ENCODE peak calls at places on chromosomes 7 and 10, in seven cellular contexts. One of them, this sample, is unnamed. For H3K27me3, the result is how much of the 10 kb centered on the place peaks cover.

GRCh38 chr7:77989981-77990566 is 191.5 kb downstream of the PHTF2 start:
- DNase-seq in prostate gland: no peak
- DNase-seq in iPS DF 6.9: peak
- DNase-seq in heart right ventricle: no peak
- DNase-seq in tibial artery: no peak
- DNase-seq in testis: no peak
- DNase-seq in PC-9: peak
- DNase-seq in this sample: no peak

GRCh38 chr10:47031251-47031952 is 120.2 kb downstream of the PTPN20 start:
- DNase-seq in PC-9: no peak
- DNase-seq in testis: no peak
- DNase-seq in iPS DF 6.9: no peak
- DNase-seq in tibial artery: peak
- DNase-seq in heart right ventricle: no peak
- DNase-seq in prostate gland: no peak
- DNase-seq in this sample: no peak

GRCh38 chr7:138238734-138239133 is 162.5 kb downstream of the AKR1D1 start:
- DNase-seq in testis: no peak
- DNase-seq in iPS DF 6.9: no peak
- DNase-seq in prostate gland: no peak
- DNase-seq in heart right ventricle: no peak
- DNase-seq in tibial artery: no peak
- DNase-seq in PC-9: no peak
- DNase-seq in this sample: no peak

GRCh38 chr7:73366127-73366526 is 38.2 kb downstream of the FKBP6 start:
- DNase-seq in iPS DF 6.9: no peak
- DNase-seq in prostate gland: no peak
- DNase-seq in PC-9: no peak
- DNase-seq in testis: no peak
- DNase-seq in heart right ventricle: no peak
- DNase-seq in tibial artery: no peak
- DNase-seq in this sample: no peak

GRCh38 chr10:63425512-63425911 is 40.3 kb downstream of the JMJD1C start:
- DNase-seq in PC-9: no peak
- DNase-seq in testis: no peak
- DNase-seq in heart right ventricle: no peak
- DNase-seq in iPS DF 6.9: no peak
- DNase-seq in tibial artery: no peak
- DNase-seq in prostate gland: no peak
- DNase-seq in this sample: no peak

GRCh38 chr10:121616291-121616690 is 18.0 kb upstream of the FGFR2 start:
- DNase-seq in tibial artery: no peak
- DNase-seq in iPS DF 6.9: no peak
- DNase-seq in testis: no peak
- DNase-seq in heart right ventricle: no peak
- DNase-seq in prostate gland: no peak
- DNase-seq in PC-9: no peak
- DNase-seq in this sample: no peak

GRCh38 chr7:27169658-27170493 is 4.2 kb downstream of the HOXA10 start:
- DNase-seq in testis: no peak
- DNase-seq in PC-9: peak
- DNase-seq in iPS DF 6.9: no peak
- DNase-seq in tibial artery: peak
- DNase-seq in prostate gland: no peak
- DNase-seq in heart right ventricle: no peak
- DNase-seq in this sample: peak

GRCh38 chr10:43244783-43245182 is 22.1 kb downstream of the RASGEF1A start:
- DNase-seq in iPS DF 6.9: no peak
- DNase-seq in PC-9: no peak
- DNase-seq in prostate gland: no peak
- DNase-seq in tibial artery: no peak
- DNase-seq in testis: no peak
- DNase-seq in heart right ventricle: no peak
- DNase-seq in this sample: no peak

GRCh38 chr10:124736491-124737136 is 7.6 kb downstream of the FAM53B start:
- DNase-seq in iPS DF 6.9: no peak
- DNase-seq in heart right ventricle: peak
- DNase-seq in testis: peak
- DNase-seq in prostate gland: peak
- DNase-seq in PC-9: no peak
- DNase-seq in tibial artery: peak
- DNase-seq in this sample: peak

GRCh38 chr7:133861876-133862275 is 265.3 kb upstream of the LRGUK start:
- DNase-seq in iPS DF 6.9: no peak
- DNase-seq in tibial artery: no peak
- DNase-seq in PC-9: peak
- DNase-seq in heart right ventricle: no peak
- DNase-seq in testis: no peak
- DNase-seq in prostate gland: peak
- DNase-seq in this sample: no peak

GRCh38 chr7:140059288-140060242 is 3.2 kb downstream of the PARP12 start:
- DNase-seq in tibial artery: peak
- DNase-seq in heart right ventricle: peak
- DNase-seq in PC-9: peak
- DNase-seq in prostate gland: peak
- DNase-seq in iPS DF 6.9: no peak
- DNase-seq in testis: peak
- DNase-seq in this sample: peak

GRCh38 chr10:13890233-13890616 is 303.5 kb downstream of the PRPF18 start:
- DNase-seq in prostate gland: no peak
- DNase-seq in testis: no peak
- DNase-seq in PC-9: no peak
- DNase-seq in iPS DF 6.9: no peak
- DNase-seq in heart right ventricle: no peak
- DNase-seq in tibial artery: no peak
- DNase-seq in this sample: no peak

GRCh38 chr10:34821587-34822585 is 6.8 kb upstream of the PARD3 start:
- DNase-seq in heart right ventricle: no peak
- DNase-seq in prostate gland: no peak
- DNase-seq in testis: no peak
- DNase-seq in tibial artery: no peak
- DNase-seq in iPS DF 6.9: no peak
- DNase-seq in PC-9: peak
- DNase-seq in this sample: no peak

GRCh38 chr7:143288836-143289235 is 685 bp downstream of the CASP2 start:
- DNase-seq in tibial artery: no peak
- DNase-seq in PC-9: no peak
- DNase-seq in heart right ventricle: no peak
- DNase-seq in iPS DF 6.9: no peak
- DNase-seq in prostate gland: no peak
- DNase-seq in testis: no peak
- DNase-seq in this sample: no peak

GRCh38 chr7:146701166-146701565 is 584.6 kb downstream of the CNTNAP2 start:
- DNase-seq in testis: no peak
- DNase-seq in tibial artery: no peak
- DNase-seq in prostate gland: peak
- DNase-seq in PC-9: no peak
- DNase-seq in iPS DF 6.9: no peak
- DNase-seq in heart right ventricle: no peak
- DNase-seq in this sample: no peak

GRCh38 chr10:13450078-13450477 is 78.7 kb downstream of the BEND7 start:
- DNase-seq in PC-9: peak
- DNase-seq in prostate gland: no peak
- DNase-seq in testis: no peak
- DNase-seq in iPS DF 6.9: no peak
- DNase-seq in tibial artery: no peak
- DNase-seq in heart right ventricle: no peak
- DNase-seq in this sample: no peak

GRCh38 chr10:26555719-26556368 is 117.7 kb downstream of the APBB1IP start:
- DNase-seq in PC-9: no peak
- DNase-seq in tibial artery: peak
- DNase-seq in iPS DF 6.9: no peak
- DNase-seq in testis: peak
- DNase-seq in heart right ventricle: no peak
- DNase-seq in prostate gland: peak
- DNase-seq in this sample: peak

GRCh38 chr7:106003525-106004064 is 40.5 kb downstream of the CDHR3 start:
- DNase-seq in heart right ventricle: no peak
- DNase-seq in prostate gland: no peak
- DNase-seq in testis: no peak
- DNase-seq in iPS DF 6.9: no peak
- DNase-seq in PC-9: no peak
- DNase-seq in tibial artery: no peak
- DNase-seq in this sample: no peak

GRCh38 chr7:19107392-19108147 is 9.9 kb downstream of the TWIST1 start:
- DNase-seq in iPS DF 6.9: no peak
- DNase-seq in PC-9: no peak
- DNase-seq in prostate gland: no peak
- DNase-seq in tibial artery: peak
- DNase-seq in testis: peak
- DNase-seq in heart right ventricle: peak
- DNase-seq in this sample: peak
- H3K27me3 ChIP-seq in iPS DF 6.9: half or more
- H3K27me3 ChIP-seq in PC-9: under half
- H3K27me3 ChIP-seq in prostate gland: under half
- H3K27me3 ChIP-seq in tibial artery: under half
- H3K27me3 ChIP-seq in testis: under half
- H3K27me3 ChIP-seq in heart right ventricle: under half
- H3K27me3 ChIP-seq in this sample: under half

DNA sequence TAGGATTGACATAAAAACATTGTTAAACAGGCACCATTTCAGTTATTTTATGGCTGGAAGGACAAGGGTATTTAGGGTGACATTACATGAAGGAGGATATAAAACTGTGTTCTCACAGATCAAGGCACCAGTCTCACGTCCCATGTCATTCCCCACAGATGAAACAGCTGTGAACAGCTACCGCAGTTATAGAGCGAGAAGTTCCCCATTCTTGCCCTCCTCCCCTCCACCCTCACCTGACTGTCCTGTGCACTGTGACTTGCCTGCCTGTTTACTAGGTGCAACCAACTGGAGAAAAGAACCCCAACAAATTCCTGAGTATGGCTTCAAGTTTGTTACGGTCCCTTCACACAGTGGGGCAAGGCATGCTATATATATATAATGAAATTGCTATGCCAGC is 141.6 kb downstream of the SND1 start:
- DNase-seq in iPS DF 6.9: no peak
- DNase-seq in heart right ventricle: no peak
- DNase-seq in tibial artery: no peak
- DNase-seq in testis: no peak
- DNase-seq in PC-9: no peak
- DNase-seq in prostate gland: no peak
- DNase-seq in this sample: no peak
- H3K27me3 ChIP-seq in iPS DF 6.9: under half
- H3K27me3 ChIP-seq in heart right ventricle: under half
- H3K27me3 ChIP-seq in tibial artery: under half
- H3K27me3 ChIP-seq in testis: under half
- H3K27me3 ChIP-seq in PC-9: under half
- H3K27me3 ChIP-seq in prostate gland: under half
- H3K27me3 ChIP-seq in this sample: under half

DNA sequence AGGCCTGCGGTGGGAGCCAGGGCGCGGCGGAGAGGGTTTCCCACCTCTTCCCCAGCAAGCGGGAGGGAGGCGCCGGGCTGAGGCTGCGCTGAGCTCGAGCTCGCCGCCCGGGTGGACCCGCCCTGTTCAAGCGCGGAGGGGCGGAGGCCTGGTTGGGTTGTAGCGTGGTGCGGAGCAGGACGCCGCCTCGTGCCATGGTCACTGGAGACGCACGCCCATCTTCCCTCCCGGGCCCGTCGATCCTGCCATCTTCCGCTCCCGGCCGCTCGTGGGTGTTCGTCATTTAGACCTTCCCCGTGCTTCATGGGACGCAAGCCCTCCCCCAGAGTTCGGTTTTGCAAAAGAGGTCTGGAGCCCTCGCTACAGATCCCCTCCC is 9.3 kb upstream of the EN2 start:
- DNase-seq in heart right ventricle: no peak
- DNase-seq in testis: no peak
- DNase-seq in prostate gland: no peak
- DNase-seq in iPS DF 6.9: no peak
- DNase-seq in PC-9: no peak
- DNase-seq in tibial artery: no peak
- DNase-seq in this sample: no peak
- H3K27me3 ChIP-seq in heart right ventricle: half or more
- H3K27me3 ChIP-seq in testis: under half
- H3K27me3 ChIP-seq in prostate gland: half or more
- H3K27me3 ChIP-seq in iPS DF 6.9: half or more
- H3K27me3 ChIP-seq in PC-9: half or more
- H3K27me3 ChIP-seq in tibial artery: half or more
- H3K27me3 ChIP-seq in this sample: under half

GRCh38 chr10:1399431-1400120 is 337.7 kb downstream of the ADARB2 start:
- DNase-seq in testis: peak
- DNase-seq in heart right ventricle: no peak
- DNase-seq in iPS DF 6.9: no peak
- DNase-seq in tibial artery: no peak
- DNase-seq in prostate gland: no peak
- DNase-seq in PC-9: no peak
- DNase-seq in this sample: no peak

GRCh38 chr10:1402016-1402820 is 335.1 kb downstream of the ADARB2 start:
- DNase-seq in tibial artery: peak
- DNase-seq in prostate gland: no peak
- DNase-seq in iPS DF 6.9: no peak
- DNase-seq in testis: peak
- DNase-seq in heart right ventricle: no peak
- DNase-seq in PC-9: no peak
- DNase-seq in this sample: no peak

GRCh38 chr10:1402821-1403507 is 334.4 kb downstream of the ADARB2 start:
- DNase-seq in iPS DF 6.9: no peak
- DNase-seq in prostate gland: no peak
- DNase-seq in PC-9: no peak
- DNase-seq in tibial artery: peak
- DNase-seq in heart right ventricle: no peak
- DNase-seq in testis: peak
- DNase-seq in this sample: no peak

GRCh38 chr10:1400129-1400865 is 337.0 kb downstream of the ADARB2 start:
- DNase-seq in tibial artery: no peak
- DNase-seq in testis: peak
- DNase-seq in iPS DF 6.9: no peak
- DNase-seq in PC-9: no peak
- DNase-seq in prostate gland: no peak
- DNase-seq in heart right ventricle: no peak
- DNase-seq in this sample: no peak

DNA sequence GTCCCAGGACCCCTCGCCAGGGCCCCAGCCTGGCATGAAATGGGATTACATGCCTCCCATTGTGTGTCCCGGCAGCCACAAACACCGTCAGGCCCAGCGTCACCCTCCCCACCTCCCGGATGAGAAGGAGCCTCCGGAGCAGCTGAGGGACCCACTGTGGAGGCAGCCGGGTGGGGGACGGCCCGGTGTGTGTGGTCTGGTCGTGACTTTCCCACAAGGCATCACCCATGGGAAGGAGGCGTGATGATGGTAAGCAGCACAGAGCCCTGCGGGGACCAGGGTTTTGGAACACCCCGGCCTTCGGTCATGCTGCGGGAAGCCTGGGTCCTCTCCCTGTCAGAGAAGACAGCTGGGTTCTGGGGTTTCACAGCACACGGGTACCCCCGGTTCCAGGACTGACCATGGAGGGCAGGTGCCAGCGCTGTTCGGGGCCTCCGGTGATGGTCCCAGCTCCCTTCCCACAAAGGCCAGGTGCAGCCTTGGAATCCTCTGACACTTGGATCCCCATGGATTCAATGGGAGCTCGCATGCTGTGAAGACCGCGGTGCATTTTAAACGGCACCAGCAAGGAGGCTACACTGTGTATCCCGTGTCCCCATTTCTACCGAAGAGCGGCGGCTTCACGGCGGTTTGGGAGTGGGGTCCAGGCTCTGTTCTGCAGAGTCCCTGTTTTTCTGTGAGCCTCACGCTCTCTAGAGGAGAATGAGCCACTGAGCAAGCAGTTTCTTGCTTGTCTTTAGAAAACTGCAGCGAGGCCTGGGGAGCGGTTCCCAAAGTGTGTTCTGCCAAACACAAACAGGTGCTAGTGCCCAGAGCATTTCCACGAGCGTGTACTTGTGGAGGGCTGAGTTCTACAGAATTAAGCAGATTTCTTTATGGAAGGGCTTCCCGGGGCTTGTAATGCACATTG is 336.0 kb downstream of the ADARB2 start:
- DNase-seq in testis: peak
- DNase-seq in iPS DF 6.9: no peak
- DNase-seq in heart right ventricle: no peak
- DNase-seq in tibial artery: peak
- DNase-seq in prostate gland: no peak
- DNase-seq in PC-9: no peak
- DNase-seq in this sample: no peak
- H3K27me3 ChIP-seq in testis: under half
- H3K27me3 ChIP-seq in iPS DF 6.9: under half
- H3K27me3 ChIP-seq in heart right ventricle: under half
- H3K27me3 ChIP-seq in tibial artery: under half
- H3K27me3 ChIP-seq in prostate gland: under half
- H3K27me3 ChIP-seq in PC-9: half or more
- H3K27me3 ChIP-seq in this sample: under half